ENCODE peak calls at places on chromosomes 2 and 18, in four cellular contexts. One of them, this sample, is unnamed.

GRCh38 chr2:183242937-183243336 is 118.7 kb downstream of the NUP35 start:
- DNase-seq in NCI-H187 treated with DMSO at 0.1 percent for 48 hours: no peak
- DNase-seq in mesendoderm: no peak
- DNase-seq in AG09319: no peak
- DNase-seq in this sample: no peak

GRCh38 chr2:10901565-10901964 is 10.2 kb upstream of the KCNF1 start:
- DNase-seq in mesendoderm: no peak
- DNase-seq in NCI-H187 treated with DMSO at 0.1 percent for 48 hours: no peak
- DNase-seq in AG09319: no peak
- DNase-seq in this sample: no peak

GRCh38 chr2:69789762-69790600 is 39.5 kb upstream of the GMCL1 start:
- DNase-seq in mesendoderm: peak; percentile 53
- DNase-seq in NCI-H187 treated with DMSO at 0.1 percent for 48 hours: no peak
- DNase-seq in AG09319: no peak
- DNase-seq in this sample: no peak

GRCh38 chr2:59770651-59771050 is 782.8 kb downstream of the BCL11A start:
- DNase-seq in mesendoderm: no peak
- DNase-seq in NCI-H187 treated with DMSO at 0.1 percent for 48 hours: no peak
- DNase-seq in AG09319: no peak
- DNase-seq in this sample: no peak

GRCh38 chr2:235938611-235939010 is 229.6 kb downstream of the GBX2 start:
- DNase-seq in AG09319: no peak
- DNase-seq in NCI-H187 treated with DMSO at 0.1 percent for 48 hours: no peak
- DNase-seq in mesendoderm: no peak
- DNase-seq in this sample: no peak

GRCh38 chr18:3273042-3273441 is 11.1 kb downstream of the MYL12B start:
- DNase-seq in AG09319: no peak
- DNase-seq in mesendoderm: no peak
- DNase-seq in NCI-H187 treated with DMSO at 0.1 percent for 48 hours: no peak
- DNase-seq in this sample: no peak

GRCh38 chr2:220959391-220959802 is 612.7 kb downstream of the EPHA4 start:
- DNase-seq in mesendoderm: no peak
- DNase-seq in AG09319: no peak
- DNase-seq in NCI-H187 treated with DMSO at 0.1 percent for 48 hours: no peak
- DNase-seq in this sample: no peak

GRCh38 chr2:218327451-218327850 is 29.2 kb upstream of the CATIP start:
- DNase-seq in AG09319: no peak
- DNase-seq in mesendoderm: no peak
- DNase-seq in NCI-H187 treated with DMSO at 0.1 percent for 48 hours: no peak
- DNase-seq in this sample: no peak

GRCh38 chr18:56606623-56607022 is 31.8 kb downstream of the TXNL1 start:
- DNase-seq in AG09319: no peak
- DNase-seq in NCI-H187 treated with DMSO at 0.1 percent for 48 hours: no peak
- DNase-seq in mesendoderm: no peak
- DNase-seq in this sample: no peak

GRCh38 chr18:51236225-51236624 is 38.7 kb upstream of the MEX3C start:
- DNase-seq in AG09319: no peak
- DNase-seq in NCI-H187 treated with DMSO at 0.1 percent for 48 hours: no peak
- DNase-seq in mesendoderm: peak; percentile 93
- DNase-seq in this sample: no peak

GRCh38 chr2:161283926-161284325 is 24.3 kb upstream of the PSMD14 start:
- DNase-seq in AG09319: no peak
- DNase-seq in mesendoderm: no peak
- DNase-seq in NCI-H187 treated with DMSO at 0.1 percent for 48 hours: no peak
- DNase-seq in this sample: no peak

GRCh38 chr2:67290451-67290991 is 106.6 kb upstream of the ETAA1 start:
- DNase-seq in mesendoderm: no peak
- DNase-seq in AG09319: peak; percentile 71
- DNase-seq in NCI-H187 treated with DMSO at 0.1 percent for 48 hours: no peak
- DNase-seq in this sample: peak; percentile 70

GRCh38 chr2:79099140-79099686 is 11.4 kb upstream of the REG1B start:
- DNase-seq in NCI-H187 treated with DMSO at 0.1 percent for 48 hours: no peak
- DNase-seq in AG09319: no peak
- DNase-seq in mesendoderm: no peak
- DNase-seq in this sample: no peak

GRCh38 chr2:235493402-235493774 is 455 bp upstream of the AGAP1 start:
- DNase-seq in mesendoderm: no peak
- DNase-seq in NCI-H187 treated with DMSO at 0.1 percent for 48 hours: no peak
- DNase-seq in AG09319: no peak
- DNase-seq in this sample: no peak

GRCh38 chr2:10408649-10409579 is 39.2 kb downstream of the ODC1 start:
- DNase-seq in NCI-H187 treated with DMSO at 0.1 percent for 48 hours: peak; percentile 68
- DNase-seq in mesendoderm: peak; percentile 93
- DNase-seq in AG09319: peak; percentile 20
- DNase-seq in this sample: peak; percentile 46

GRCh38 chr2:120442923-120443571 is 97.1 kb downstream of the INHBB start:
- DNase-seq in mesendoderm: peak; percentile 94
- DNase-seq in AG09319: no peak
- DNase-seq in NCI-H187 treated with DMSO at 0.1 percent for 48 hours: no peak
- DNase-seq in this sample: no peak